ENCODE peak calls at places on chromosomes 5 and 9, in seven cellular contexts. X is HCT116, N is H1, Y is HepG2, O is K562, B is GM12878, H is SK-N-SH. A is an unnamed sample.

GRCh38 chr9:128192601-128193371 is 1.4 kb upstream of the CIZ1 start:
- DNase-seq in X (peak; percentile 95), N (peak; percentile 31), Y (no peak), O (peak; percentile 92), B (no peak), H (peak; percentile 90), A (peak; percentile 94)

GRCh38 chr9:93387791-93388190 is 63.7 kb upstream of the FAM120A start:
- DNase-seq in X (no peak), N (no peak), Y (no peak), O (no peak), B (no peak), H (no peak), A (peak; percentile 51)

GRCh38 chr5:92390657-92391056 is 1007.5 kb upstream of the ARRDC3 start:
- DNase-seq in X (no peak), N (no peak), Y (no peak), O (no peak), B (no peak), H (no peak), A (no peak)

GRCh38 chr9:26313108-26313507 is 579.5 kb downstream of the CAAP1 start:
- DNase-seq in X (no peak), N (no peak), Y (no peak), O (no peak), B (no peak), H (peak; percentile 16), A (no peak)

GRCh38 chr5:92561362-92562006 is 1019.5 kb downstream of the NR2F1-AS1 start:
- DNase-seq in X (no peak), N (no peak), Y (no peak), O (no peak), B (no peak), H (no peak), A (no peak)

GRCh38 chr5:175654807-175655206 is 3.1 kb upstream of the HRH2 start:
- DNase-seq in X (no peak), N (no peak), Y (no peak), O (no peak), B (no peak), H (no peak), A (no peak)

GRCh38 chr9:133987946-133988665 is 4.0 kb downstream of the VAV2 start:
- DNase-seq in X (no peak), N (no peak), Y (no peak), O (no peak), B (no peak), H (no peak), A (no peak)

GRCh38 chr9:127991017-127991756 is 10.4 kb upstream of the EEIG1 start:
- DNase-seq in X (no peak), N (no peak), Y (peak; percentile 79), O (no peak), B (no peak), H (no peak), A (peak; percentile 59)

GRCh38 chr9:86042226-86042625 is 57.1 kb downstream of the GOLM1 start:
- DNase-seq in X (no peak), N (no peak), Y (no peak), O (no peak), B (no peak), H (no peak), A (no peak)

GRCh38 chr5:90119531-90119940 is 290.0 kb downstream of the CETN3 start:
- DNase-seq in X (no peak), N (no peak), Y (no peak), O (no peak), B (no peak), H (no peak), A (no peak)

GRCh38 chr9:98142182-98142924 is 23.3 kb upstream of the TRIM14 start:
- DNase-seq in X (no peak), N (no peak), Y (peak; percentile 51), O (no peak), B (no peak), H (peak; percentile 49), A (peak; percentile 43)

GRCh38 chr9:109026306-109026705 is 13.0 kb upstream of the CTNNAL1 start:
- DNase-seq in X (no peak), N (no peak), Y (no peak), O (no peak), B (no peak), H (no peak), A (no peak)

GRCh38 chr5:80182802-80183645 is 72.8 kb downstream of the SERINC5 start:
- DNase-seq in X (no peak), N (peak; percentile 47), Y (no peak), O (no peak), B (no peak), H (no peak), A (no peak)

GRCh38 chr5:142841511-142842255 is 71.5 kb downstream of the ARHGAP26 start:
- DNase-seq in X (no peak), N (no peak), Y (no peak), O (no peak), B (no peak), H (peak; percentile 48), A (no peak)

GRCh38 chr5:37495668-37496067 is 116.5 kb downstream of the WDR70 start:
- DNase-seq in X (no peak), N (no peak), Y (no peak), O (no peak), B (no peak), H (no peak), A (no peak)

GRCh38 chr5:173327084-173327947 is 898 bp downstream of the STC2 start:
- DNase-seq in X (no peak), N (no peak), Y (no peak), O (peak; percentile 50), B (no peak), H (peak; percentile 63), A (peak; percentile 59)

GRCh38 chr5:109141499-109142200 is 268.1 kb downstream of the PJA2 start:
- DNase-seq in X (no peak), N (no peak), Y (no peak), O (no peak), B (no peak), H (no peak), A (no peak)

GRCh38 chr5:154756871-154757646 is 1.9 kb downstream of the LARP1 start:
- DNase-seq in X (no peak), N (no peak), Y (no peak), O (peak; percentile 55), B (no peak), H (peak; percentile 77), A (peak; percentile 37)

GRCh38 chr9:19641046-19641445 is 147.8 kb downstream of the SLC24A2 start:
- DNase-seq in X (no peak), N (no peak), Y (no peak), O (no peak), B (no peak), H (no peak), A (no peak)

GRCh38 chr5:68087866-68088265 is 127.7 kb upstream of the PIK3R1 start:
- DNase-seq in X (no peak), N (no peak), Y (no peak), O (no peak), B (no peak), H (no peak), A (no peak)

GRCh38 chr9:84570482-84571154 is 98.9 kb upstream of the NTRK2 start:
- DNase-seq in X (no peak), N (no peak), Y (no peak), O (no peak), B (no peak), H (no peak), A (no peak)

GRCh38 chr5:530001-530400 is 5.8 kb upstream of the SLC9A3 start:
- DNase-seq in X (no peak), N (no peak), Y (no peak), O (no peak), B (peak; percentile 15), H (no peak), A (no peak)

DNA sequence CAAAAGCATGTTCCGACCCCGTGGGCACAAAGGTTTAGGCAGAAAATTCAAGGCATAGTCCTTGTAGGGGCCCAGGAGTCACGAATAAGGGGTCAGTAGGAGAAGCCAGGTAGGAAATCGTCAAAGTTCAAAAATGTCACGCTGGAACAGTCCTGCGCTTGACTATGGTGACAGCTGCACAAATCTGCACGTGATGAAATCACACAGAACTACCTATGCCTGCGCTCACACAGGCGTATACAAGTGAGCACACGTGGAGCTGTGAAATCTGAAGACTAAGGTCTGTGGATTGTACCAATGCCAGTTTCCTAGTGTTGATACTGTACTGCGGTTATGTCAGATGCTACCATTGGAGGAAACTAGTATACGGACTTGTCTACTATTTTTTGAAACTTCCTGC is 303.1 kb upstream of the PANK3 start:
- DNase-seq in X (no peak), N (no peak), Y (no peak), O (no peak), B (no peak), H (no peak), A (no peak)
- TF ChIP-seq JUND in X (no peak), N (no peak), Y (no peak), O (no peak), B (no peak), H (no peak), A (no peak)

GRCh38 chr5:83494666-83495065 is 23.1 kb downstream of the VCAN start:
- DNase-seq in X (no peak), N (no peak), Y (no peak), O (no peak), B (no peak), H (no peak), A (peak; percentile 10)
- TF ChIP-seq JUND in X (no peak), N (no peak), Y (no peak), O (no peak), B (no peak), H (no peak), A (no peak)

GRCh38 chr9:99419099-99419498 is 197.0 kb downstream of the SEC61B start:
- DNase-seq in X (no peak), N (no peak), Y (no peak), O (no peak), B (no peak), H (peak; percentile 42), A (no peak)
- TF ChIP-seq JUND in X (no peak), N (no peak), Y (no peak), O (no peak), B (no peak), H (no peak), A (no peak)

GRCh38 chr5:98927988-98928801 is 612 bp downstream of the CHD1 start:
- DNase-seq in X (no peak), N (no peak), Y (peak; percentile 28), O (peak; percentile 67), B (no peak), H (peak; percentile 82), A (peak; percentile 41)
- TF ChIP-seq JUND in X (no peak), N (no peak), Y (no peak), O (no peak), B (no peak), H (no peak), A (no peak)

A was measured in T47D.